ENCODE peak calls at places on chromosome 12, in eight cellular contexts. One of them, this sample, is unnamed.

GRCh38 chr12:53060064-53060720 is 10.3 kb downstream of the TNS2 start:
- DNase-seq in OCI-LY7: no peak
- DNase-seq in IMR-90: no peak
- DNase-seq in cardiac muscle cell: no peak
- DNase-seq in lung: no peak
- DNase-seq in psoas muscle: peak; percentile 12
- DNase-seq in CD8-positive, alpha-beta memory T cell: no peak
- DNase-seq in left ventricle myocardium inferior: no peak
- DNase-seq in this sample: no peak

GRCh38 chr12:103114296-103115055 is 157.0 kb downstream of the ASCL1 start:
- DNase-seq in CD8-positive, alpha-beta memory T cell: no peak
- DNase-seq in left ventricle myocardium inferior: no peak
- DNase-seq in lung: no peak
- DNase-seq in OCI-LY7: peak; percentile 0
- DNase-seq in IMR-90: no peak
- DNase-seq in psoas muscle: no peak
- DNase-seq in cardiac muscle cell: no peak
- DNase-seq in this sample: no peak

GRCh38 chr12:19288603-19289244 is 150.6 kb upstream of the AEBP2 start:
- DNase-seq in lung: no peak
- DNase-seq in IMR-90: peak; percentile 44
- DNase-seq in psoas muscle: no peak
- DNase-seq in left ventricle myocardium inferior: no peak
- DNase-seq in CD8-positive, alpha-beta memory T cell: no peak
- DNase-seq in OCI-LY7: peak; percentile 39
- DNase-seq in cardiac muscle cell: peak; percentile 45
- DNase-seq in this sample: no peak

GRCh38 chr12:67592228-67593011 is 56.1 kb upstream of the DYRK2 start:
- DNase-seq in left ventricle myocardium inferior: no peak
- DNase-seq in IMR-90: peak; percentile 51
- DNase-seq in psoas muscle: no peak
- DNase-seq in CD8-positive, alpha-beta memory T cell: no peak
- DNase-seq in lung: no peak
- DNase-seq in OCI-LY7: no peak
- DNase-seq in cardiac muscle cell: no peak
- DNase-seq in this sample: no peak

GRCh38 chr12:109744026-109744425 is 30.4 kb downstream of the FAM222A start:
- DNase-seq in OCI-LY7: no peak
- DNase-seq in cardiac muscle cell: no peak
- DNase-seq in psoas muscle: peak; percentile 3
- DNase-seq in left ventricle myocardium inferior: peak; percentile 2
- DNase-seq in lung: no peak
- DNase-seq in CD8-positive, alpha-beta memory T cell: no peak
- DNase-seq in IMR-90: no peak
- DNase-seq in this sample: no peak

GRCh38 chr12:28622416-28622815 is 432.2 kb downstream of the CCDC91 start:
- DNase-seq in CD8-positive, alpha-beta memory T cell: no peak
- DNase-seq in lung: no peak
- DNase-seq in cardiac muscle cell: no peak
- DNase-seq in psoas muscle: no peak
- DNase-seq in left ventricle myocardium inferior: no peak
- DNase-seq in IMR-90: peak; percentile 80
- DNase-seq in OCI-LY7: no peak
- DNase-seq in this sample: no peak

GRCh38 chr12:27163048-27163715 is 80.8 kb upstream of the C12orf71 start:
- DNase-seq in cardiac muscle cell: no peak
- DNase-seq in lung: no peak
- DNase-seq in CD8-positive, alpha-beta memory T cell: no peak
- DNase-seq in IMR-90: peak; percentile 69
- DNase-seq in psoas muscle: no peak
- DNase-seq in OCI-LY7: no peak
- DNase-seq in left ventricle myocardium inferior: no peak
- DNase-seq in this sample: no peak

GRCh38 chr12:2284321-2284813 is 231.6 kb downstream of the CACNA1C start:
- DNase-seq in psoas muscle: no peak
- DNase-seq in cardiac muscle cell: no peak
- DNase-seq in OCI-LY7: no peak
- DNase-seq in left ventricle myocardium inferior: no peak
- DNase-seq in lung: no peak
- DNase-seq in CD8-positive, alpha-beta memory T cell: no peak
- DNase-seq in IMR-90: peak; percentile 84
- DNase-seq in this sample: no peak

GRCh38 chr12:95721320-95721719 is 69.2 kb downstream of the NTN4 start:
- DNase-seq in cardiac muscle cell: no peak
- DNase-seq in lung: no peak
- DNase-seq in psoas muscle: no peak
- DNase-seq in IMR-90: peak; percentile 33
- DNase-seq in OCI-LY7: no peak
- DNase-seq in CD8-positive, alpha-beta memory T cell: no peak
- DNase-seq in left ventricle myocardium inferior: no peak
- DNase-seq in this sample: no peak

GRCh38 chr12:79521576-79521975 is 169.2 kb downstream of the PAWR start:
- DNase-seq in psoas muscle: no peak
- DNase-seq in CD8-positive, alpha-beta memory T cell: no peak
- DNase-seq in OCI-LY7: no peak
- DNase-seq in lung: no peak
- DNase-seq in cardiac muscle cell: no peak
- DNase-seq in IMR-90: no peak
- DNase-seq in left ventricle myocardium inferior: no peak
- DNase-seq in this sample: no peak

GRCh38 chr12:94134226-94134795 is 14.1 kb upstream of the PLXNC1 start:
- DNase-seq in psoas muscle: no peak
- DNase-seq in IMR-90: peak; percentile 62
- DNase-seq in CD8-positive, alpha-beta memory T cell: no peak
- DNase-seq in lung: no peak
- DNase-seq in left ventricle myocardium inferior: no peak
- DNase-seq in OCI-LY7: peak; percentile 71
- DNase-seq in cardiac muscle cell: peak; percentile 62
- DNase-seq in this sample: no peak

GRCh38 chr12:74776378-74776777 is 238.7 kb downstream of the ATXN7L3B start:
- DNase-seq in IMR-90: no peak
- DNase-seq in OCI-LY7: no peak
- DNase-seq in left ventricle myocardium inferior: no peak
- DNase-seq in lung: no peak
- DNase-seq in cardiac muscle cell: no peak
- DNase-seq in psoas muscle: no peak
- DNase-seq in CD8-positive, alpha-beta memory T cell: no peak
- DNase-seq in this sample: no peak

GRCh38 chr12:116525418-116526001 is 33.7 kb upstream of the MAP1LC3B2 start:
- DNase-seq in IMR-90: peak; percentile 92
- DNase-seq in cardiac muscle cell: no peak
- DNase-seq in lung: peak; percentile 56
- DNase-seq in OCI-LY7: no peak
- DNase-seq in left ventricle myocardium inferior: peak; percentile 48
- DNase-seq in psoas muscle: peak; percentile 74
- DNase-seq in CD8-positive, alpha-beta memory T cell: no peak
- DNase-seq in this sample: no peak

GRCh38 chr12:72832024-72832423 is 559.9 kb downstream of the TRHDE start:
- DNase-seq in IMR-90: no peak
- DNase-seq in psoas muscle: no peak
- DNase-seq in left ventricle myocardium inferior: no peak
- DNase-seq in OCI-LY7: no peak
- DNase-seq in cardiac muscle cell: no peak
- DNase-seq in CD8-positive, alpha-beta memory T cell: no peak
- DNase-seq in lung: no peak
- DNase-seq in this sample: no peak

GRCh38 chr12:96108321-96108720 is 72.9 kb upstream of the LTA4H start:
- DNase-seq in lung: peak; percentile 46
- DNase-seq in IMR-90: no peak
- DNase-seq in cardiac muscle cell: no peak
- DNase-seq in left ventricle myocardium inferior: peak; percentile 53
- DNase-seq in CD8-positive, alpha-beta memory T cell: no peak
- DNase-seq in OCI-LY7: peak; percentile 33
- DNase-seq in psoas muscle: peak; percentile 38
- DNase-seq in this sample: no peak

GRCh38 chr12:108798551-108799221 is 58.7 kb downstream of the SSH1 start:
- DNase-seq in left ventricle myocardium inferior: no peak
- DNase-seq in psoas muscle: no peak
- DNase-seq in OCI-LY7: no peak
- DNase-seq in IMR-90: peak; percentile 86
- DNase-seq in cardiac muscle cell: no peak
- DNase-seq in CD8-positive, alpha-beta memory T cell: no peak
- DNase-seq in lung: no peak
- DNase-seq in this sample: no peak

GRCh38 chr12:6444031-6444430 is 724 bp upstream of the CD27 start:
- DNase-seq in OCI-LY7: peak; percentile 59
- DNase-seq in left ventricle myocardium inferior: no peak
- DNase-seq in CD8-positive, alpha-beta memory T cell: no peak
- DNase-seq in cardiac muscle cell: no peak
- DNase-seq in IMR-90: no peak
- DNase-seq in lung: no peak
- DNase-seq in psoas muscle: no peak
- DNase-seq in this sample: no peak

GRCh38 chr12:130054803-130055202 is 107.5 kb upstream of the FZD10 start:
- DNase-seq in psoas muscle: no peak
- DNase-seq in cardiac muscle cell: no peak
- DNase-seq in IMR-90: no peak
- DNase-seq in lung: no peak
- DNase-seq in left ventricle myocardium inferior: no peak
- DNase-seq in CD8-positive, alpha-beta memory T cell: no peak
- DNase-seq in OCI-LY7: no peak
- DNase-seq in this sample: no peak
- H3K9me3 ChIP-seq in psoas muscle: no peaks in the 10 kb centered on the region
- H3K9me3 ChIP-seq in cardiac muscle cell: no peaks in the 10 kb centered on the region
- H3K9me3 ChIP-seq in IMR-90: peaks cover 46% of the 10 kb centered on the region
- H3K9me3 ChIP-seq in lung: no peaks in the 10 kb centered on the region
- H3K9me3 ChIP-seq in left ventricle myocardium inferior: no peaks in the 10 kb centered on the region
- H3K9me3 ChIP-seq in CD8-positive, alpha-beta memory T cell: no peaks in the 10 kb centered on the region
- H3K9me3 ChIP-seq in OCI-LY7: peaks cover 12% of the 10 kb centered on the region
- H3K9me3 ChIP-seq in this sample: peaks cover 2% of the 10 kb centered on the region

GRCh38 chr12:91899056-91899455 is 246.6 kb downstream of the BTG1 start:
- DNase-seq in CD8-positive, alpha-beta memory T cell: no peak
- DNase-seq in cardiac muscle cell: no peak
- DNase-seq in left ventricle myocardium inferior: no peak
- DNase-seq in psoas muscle: no peak
- DNase-seq in lung: no peak
- DNase-seq in IMR-90: no peak
- DNase-seq in OCI-LY7: no peak
- DNase-seq in this sample: no peak
- H3K9me3 ChIP-seq in CD8-positive, alpha-beta memory T cell: no peaks in the 10 kb centered on the region
- H3K9me3 ChIP-seq in cardiac muscle cell: no peaks in the 10 kb centered on the region
- H3K9me3 ChIP-seq in left ventricle myocardium inferior: peaks cover 8% of the 10 kb centered on the region
- H3K9me3 ChIP-seq in psoas muscle: no peaks in the 10 kb centered on the region
- H3K9me3 ChIP-seq in lung: no peaks in the 10 kb centered on the region
- H3K9me3 ChIP-seq in IMR-90: peaks cover 7% of the 10 kb centered on the region
- H3K9me3 ChIP-seq in OCI-LY7: no peaks in the 10 kb centered on the region
- H3K9me3 ChIP-seq in this sample: no peaks in the 10 kb centered on the region

DNA sequence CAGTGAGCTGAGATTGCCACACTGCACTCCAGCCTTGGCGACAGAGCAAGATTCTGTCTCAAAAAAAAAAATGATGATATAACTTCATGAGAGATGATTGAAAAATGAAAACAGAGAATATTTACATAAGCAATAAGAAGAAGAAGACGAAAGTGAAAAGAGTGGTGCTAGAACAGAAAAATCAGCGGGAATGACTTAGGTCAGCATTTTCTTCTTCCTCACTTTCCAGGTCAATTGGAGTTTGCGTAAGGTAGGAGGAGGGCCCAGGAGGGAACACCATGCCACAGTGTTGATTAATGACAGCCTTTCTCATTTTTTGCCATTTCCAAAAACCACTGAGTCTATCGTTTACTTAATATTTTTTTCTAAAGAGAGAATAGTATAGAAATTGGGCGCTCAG is 200.0 kb downstream of the SLC15A4 start:
- DNase-seq in CD8-positive, alpha-beta memory T cell: no peak
- DNase-seq in left ventricle myocardium inferior: no peak
- DNase-seq in psoas muscle: no peak
- DNase-seq in IMR-90: no peak
- DNase-seq in OCI-LY7: no peak
- DNase-seq in cardiac muscle cell: no peak
- DNase-seq in lung: no peak
- DNase-seq in this sample: no peak
- H3K9me3 ChIP-seq in CD8-positive, alpha-beta memory T cell: no peaks in the 10 kb centered on the region
- H3K9me3 ChIP-seq in left ventricle myocardium inferior: peaks cover 6% of the 10 kb centered on the region
- H3K9me3 ChIP-seq in psoas muscle: no peaks in the 10 kb centered on the region
- H3K9me3 ChIP-seq in IMR-90: peaks cover 27% of the 10 kb centered on the region
- H3K9me3 ChIP-seq in OCI-LY7: no peaks in the 10 kb centered on the region
- H3K9me3 ChIP-seq in cardiac muscle cell: no peaks in the 10 kb centered on the region
- H3K9me3 ChIP-seq in lung: peaks cover 2% of the 10 kb centered on the region
- H3K9me3 ChIP-seq in this sample: no peaks in the 10 kb centered on the region

GRCh38 chr12:34297126-34297789 is 275.0 kb downstream of the ALG10 start:
- DNase-seq in cardiac muscle cell: no peak
- DNase-seq in CD8-positive, alpha-beta memory T cell: no peak
- DNase-seq in OCI-LY7: no peak
- DNase-seq in psoas muscle: peak; percentile 7
- DNase-seq in left ventricle myocardium inferior: no peak
- DNase-seq in lung: no peak
- DNase-seq in IMR-90: no peak
- DNase-seq in this sample: no peak

GRCh38 chr12:34298971-34299801 is 276.9 kb downstream of the ALG10 start:
- DNase-seq in left ventricle myocardium inferior: no peak
- DNase-seq in IMR-90: no peak
- DNase-seq in cardiac muscle cell: no peak
- DNase-seq in psoas muscle: peak; percentile 4
- DNase-seq in OCI-LY7: no peak
- DNase-seq in lung: no peak
- DNase-seq in CD8-positive, alpha-beta memory T cell: no peak
- DNase-seq in this sample: no peak

GRCh38 chr12:34298176-34298970 is 276.1 kb downstream of the ALG10 start:
- DNase-seq in left ventricle myocardium inferior: no peak
- DNase-seq in lung: no peak
- DNase-seq in CD8-positive, alpha-beta memory T cell: no peak
- DNase-seq in IMR-90: no peak
- DNase-seq in psoas muscle: peak; percentile 3
- DNase-seq in cardiac muscle cell: no peak
- DNase-seq in OCI-LY7: no peak
- DNase-seq in this sample: no peak

GRCh38 chr12:34296143-34297041 is 274.1 kb downstream of the ALG10 start:
- DNase-seq in cardiac muscle cell: no peak
- DNase-seq in IMR-90: no peak
- DNase-seq in left ventricle myocardium inferior: peak; percentile 6
- DNase-seq in CD8-positive, alpha-beta memory T cell: no peak
- DNase-seq in psoas muscle: peak; percentile 5
- DNase-seq in lung: no peak
- DNase-seq in OCI-LY7: no peak
- DNase-seq in this sample: peak; percentile 4

GRCh38 chr12:34297790-34298164 is 275.5 kb downstream of the ALG10 start:
- DNase-seq in CD8-positive, alpha-beta memory T cell: no peak
- DNase-seq in OCI-LY7: no peak
- DNase-seq in psoas muscle: peak; percentile 2
- DNase-seq in cardiac muscle cell: no peak
- DNase-seq in left ventricle myocardium inferior: no peak
- DNase-seq in IMR-90: no peak
- DNase-seq in lung: no peak
- DNase-seq in this sample: no peak
- H3K9me3 ChIP-seq in CD8-positive, alpha-beta memory T cell: no peaks in the 10 kb centered on the region
- H3K9me3 ChIP-seq in OCI-LY7: peaks cover 4% of the 10 kb centered on the region
- H3K9me3 ChIP-seq in psoas muscle: no peaks in the 10 kb centered on the region
- H3K9me3 ChIP-seq in cardiac muscle cell: no peaks in the 10 kb centered on the region
- H3K9me3 ChIP-seq in left ventricle myocardium inferior: peaks cover 16% of the 10 kb centered on the region
- H3K9me3 ChIP-seq in IMR-90: peaks cover 79% of the 10 kb centered on the region
- H3K9me3 ChIP-seq in lung: peaks cover 52% of the 10 kb centered on the region
- H3K9me3 ChIP-seq in this sample: no peaks in the 10 kb centered on the region

DNA sequence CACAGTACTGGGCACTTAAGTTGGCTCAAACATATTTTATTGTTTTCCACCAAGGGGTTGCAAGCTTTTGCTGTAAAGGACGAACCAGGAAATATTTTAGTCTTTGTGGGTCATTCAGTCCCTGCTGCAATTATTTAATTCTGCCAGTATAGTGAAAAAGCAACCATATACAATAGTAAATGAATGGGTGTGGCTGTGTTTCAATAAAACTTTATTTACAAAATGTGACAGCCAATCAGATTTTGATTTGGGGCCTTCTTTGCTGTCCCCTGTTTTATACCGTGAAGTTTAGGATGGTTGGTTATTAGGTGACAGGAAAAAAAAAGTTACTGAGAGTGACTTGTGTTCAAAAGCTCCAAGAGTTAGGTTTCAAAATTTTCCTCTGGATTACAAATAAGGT is 956.4 kb downstream of the AACS start:
- DNase-seq in lung: no peak
- DNase-seq in CD8-positive, alpha-beta memory T cell: no peak
- DNase-seq in OCI-LY7: no peak
- DNase-seq in psoas muscle: no peak
- DNase-seq in IMR-90: no peak
- DNase-seq in cardiac muscle cell: no peak
- DNase-seq in left ventricle myocardium inferior: no peak
- DNase-seq in this sample: no peak
- H3K9me3 ChIP-seq in lung: peaks cover 19% of the 10 kb centered on the region
- H3K9me3 ChIP-seq in CD8-positive, alpha-beta memory T cell: no peaks in the 10 kb centered on the region
- H3K9me3 ChIP-seq in OCI-LY7: peaks cover 5% of the 10 kb centered on the region
- H3K9me3 ChIP-seq in psoas muscle: peaks cover 12% of the 10 kb centered on the region
- H3K9me3 ChIP-seq in IMR-90: peaks cover 8% of the 10 kb centered on the region
- H3K9me3 ChIP-seq in cardiac muscle cell: no peaks in the 10 kb centered on the region
- H3K9me3 ChIP-seq in left ventricle myocardium inferior: peaks cover 35% of the 10 kb centered on the region
- H3K9me3 ChIP-seq in this sample: no peaks in the 10 kb centered on the region